ENCODE peak calls at places on chromosomes 7 and 10, in ten cellular contexts. One of them, this sample, is unnamed. For H3K4me1, the result is how much of the 10 kb centered on the place peaks cover.

GRCh38 chr10:109591631-109592030 is 331.7 kb downstream of the XPNPEP1 start:
- DNase-seq in HCT116: no peak
- DNase-seq in lower lobe of right lung: no peak
- DNase-seq in body of pancreas: no peak
- DNase-seq in A549: no peak
- DNase-seq in neuronal stem cell: no peak
- DNase-seq in adrenal gland: no peak
- DNase-seq in OCI-LY7: no peak
- DNase-seq in CD8-positive, alpha-beta memory T cell: no peak
- DNase-seq in fibroblast of lung: no peak
- DNase-seq in this sample: no peak

GRCh38 chr10:27369832-27370231 is 129.2 kb upstream of the ACBD5 start:
- DNase-seq in HCT116: no peak
- DNase-seq in OCI-LY7: peak
- DNase-seq in adrenal gland: no peak
- DNase-seq in neuronal stem cell: no peak
- DNase-seq in CD8-positive, alpha-beta memory T cell: no peak
- DNase-seq in A549: peak
- DNase-seq in lower lobe of right lung: no peak
- DNase-seq in fibroblast of lung: peak
- DNase-seq in body of pancreas: no peak
- DNase-seq in this sample: no peak

GRCh38 chr10:1549591-1550290 is 187.6 kb downstream of the ADARB2 start:
- DNase-seq in OCI-LY7: no peak
- DNase-seq in lower lobe of right lung: no peak
- DNase-seq in HCT116: no peak
- DNase-seq in A549: no peak
- DNase-seq in fibroblast of lung: no peak
- DNase-seq in CD8-positive, alpha-beta memory T cell: no peak
- DNase-seq in neuronal stem cell: no peak
- DNase-seq in adrenal gland: no peak
- DNase-seq in body of pancreas: no peak
- DNase-seq in this sample: no peak

GRCh38 chr7:13288516-13288915 is 601.1 kb downstream of the ARL4A start:
- DNase-seq in adrenal gland: no peak
- DNase-seq in HCT116: no peak
- DNase-seq in fibroblast of lung: peak
- DNase-seq in neuronal stem cell: no peak
- DNase-seq in body of pancreas: no peak
- DNase-seq in CD8-positive, alpha-beta memory T cell: no peak
- DNase-seq in lower lobe of right lung: no peak
- DNase-seq in A549: no peak
- DNase-seq in OCI-LY7: no peak
- DNase-seq in this sample: no peak

GRCh38 chr10:116158036-116158435 is 115.0 kb downstream of the GFRA1 start:
- DNase-seq in body of pancreas: no peak
- DNase-seq in A549: no peak
- DNase-seq in CD8-positive, alpha-beta memory T cell: no peak
- DNase-seq in fibroblast of lung: no peak
- DNase-seq in adrenal gland: no peak
- DNase-seq in lower lobe of right lung: no peak
- DNase-seq in neuronal stem cell: no peak
- DNase-seq in HCT116: no peak
- DNase-seq in OCI-LY7: no peak
- DNase-seq in this sample: no peak

GRCh38 chr7:158263110-158263963 is 324.3 kb downstream of the PTPRN2 start:
- DNase-seq in A549: no peak
- DNase-seq in neuronal stem cell: no peak
- DNase-seq in lower lobe of right lung: peak
- DNase-seq in CD8-positive, alpha-beta memory T cell: no peak
- DNase-seq in HCT116: no peak
- DNase-seq in adrenal gland: no peak
- DNase-seq in body of pancreas: no peak
- DNase-seq in fibroblast of lung: no peak
- DNase-seq in OCI-LY7: no peak
- DNase-seq in this sample: no peak

GRCh38 chr7:16636533-16637173 is 8.9 kb downstream of the ANKMY2 start:
- DNase-seq in CD8-positive, alpha-beta memory T cell: no peak
- DNase-seq in lower lobe of right lung: no peak
- DNase-seq in fibroblast of lung: peak
- DNase-seq in OCI-LY7: no peak
- DNase-seq in A549: no peak
- DNase-seq in adrenal gland: no peak
- DNase-seq in HCT116: no peak
- DNase-seq in body of pancreas: no peak
- DNase-seq in neuronal stem cell: no peak
- DNase-seq in this sample: no peak

GRCh38 chr10:104329754-104330153 is 8.5 kb downstream of the ITPRIP start:
- DNase-seq in body of pancreas: peak
- DNase-seq in neuronal stem cell: no peak
- DNase-seq in CD8-positive, alpha-beta memory T cell: no peak
- DNase-seq in HCT116: peak
- DNase-seq in OCI-LY7: no peak
- DNase-seq in lower lobe of right lung: no peak
- DNase-seq in A549: peak
- DNase-seq in adrenal gland: no peak
- DNase-seq in fibroblast of lung: peak
- DNase-seq in this sample: peak

GRCh38 chr7:101743241-101743994 is 74.0 kb upstream of the CUX1 start:
- DNase-seq in OCI-LY7: peak
- DNase-seq in lower lobe of right lung: peak
- DNase-seq in A549: peak
- DNase-seq in HCT116: no peak
- DNase-seq in adrenal gland: peak
- DNase-seq in neuronal stem cell: peak
- DNase-seq in body of pancreas: peak
- DNase-seq in CD8-positive, alpha-beta memory T cell: peak
- DNase-seq in fibroblast of lung: peak
- DNase-seq in this sample: peak

GRCh38 chr10:17782921-17783665 is 26.1 kb upstream of the MRC1 start:
- DNase-seq in fibroblast of lung: no peak
- DNase-seq in A549: peak
- DNase-seq in OCI-LY7: no peak
- DNase-seq in lower lobe of right lung: no peak
- DNase-seq in neuronal stem cell: no peak
- DNase-seq in CD8-positive, alpha-beta memory T cell: no peak
- DNase-seq in HCT116: no peak
- DNase-seq in body of pancreas: no peak
- DNase-seq in adrenal gland: peak
- DNase-seq in this sample: no peak

GRCh38 chr7:151249732-151250072 is 1.2 kb upstream of the SMARCD3 start:
- DNase-seq in body of pancreas: peak
- DNase-seq in CD8-positive, alpha-beta memory T cell: no peak
- DNase-seq in OCI-LY7: no peak
- DNase-seq in neuronal stem cell: peak
- DNase-seq in lower lobe of right lung: peak
- DNase-seq in adrenal gland: peak
- DNase-seq in HCT116: peak
- DNase-seq in fibroblast of lung: peak
- DNase-seq in A549: peak
- DNase-seq in this sample: peak

GRCh38 chr7:151251926-151252835 is 3.7 kb upstream of the SMARCD3 start:
- DNase-seq in fibroblast of lung: peak
- DNase-seq in OCI-LY7: no peak
- DNase-seq in CD8-positive, alpha-beta memory T cell: no peak
- DNase-seq in neuronal stem cell: peak
- DNase-seq in A549: peak
- DNase-seq in HCT116: no peak
- DNase-seq in adrenal gland: peak
- DNase-seq in lower lobe of right lung: peak
- DNase-seq in body of pancreas: peak
- DNase-seq in this sample: peak

GRCh38 chr7:151249034-151249731 is 689 bp upstream of the SMARCD3 start:
- DNase-seq in A549: peak
- DNase-seq in neuronal stem cell: peak
- DNase-seq in lower lobe of right lung: peak
- DNase-seq in HCT116: no peak
- DNase-seq in OCI-LY7: no peak
- DNase-seq in adrenal gland: peak
- DNase-seq in body of pancreas: peak
- DNase-seq in fibroblast of lung: peak
- DNase-seq in CD8-positive, alpha-beta memory T cell: peak
- DNase-seq in this sample: peak

GRCh38 chr7:151251328-151251925 is 2.9 kb upstream of the SMARCD3 start:
- DNase-seq in body of pancreas: no peak
- DNase-seq in neuronal stem cell: peak
- DNase-seq in CD8-positive, alpha-beta memory T cell: peak
- DNase-seq in lower lobe of right lung: peak
- DNase-seq in adrenal gland: peak
- DNase-seq in OCI-LY7: peak
- DNase-seq in fibroblast of lung: peak
- DNase-seq in HCT116: no peak
- DNase-seq in A549: peak
- DNase-seq in this sample: peak

GRCh38 chr7:151250181-151251095 is 1.9 kb upstream of the SMARCD3 start:
- DNase-seq in adrenal gland: peak
- DNase-seq in lower lobe of right lung: no peak
- DNase-seq in neuronal stem cell: no peak
- DNase-seq in HCT116: no peak
- DNase-seq in A549: no peak
- DNase-seq in OCI-LY7: no peak
- DNase-seq in CD8-positive, alpha-beta memory T cell: no peak
- DNase-seq in body of pancreas: no peak
- DNase-seq in fibroblast of lung: no peak
- DNase-seq in this sample: no peak
- H3K4me1 ChIP-seq in adrenal gland: half or more
- H3K4me1 ChIP-seq in lower lobe of right lung: half or more
- H3K4me1 ChIP-seq in neuronal stem cell: under half
- H3K4me1 ChIP-seq in HCT116: half or more
- H3K4me1 ChIP-seq in A549: under half
- H3K4me1 ChIP-seq in OCI-LY7: under half
- H3K4me1 ChIP-seq in CD8-positive, alpha-beta memory T cell: under half
- H3K4me1 ChIP-seq in body of pancreas: half or more
- H3K4me1 ChIP-seq in fibroblast of lung: under half
- H3K4me1 ChIP-seq in this sample: half or more

GRCh38 chr7:47449810-47450586 is 131.9 kb downstream of the TNS3 start:
- DNase-seq in A549: no peak
- DNase-seq in CD8-positive, alpha-beta memory T cell: no peak
- DNase-seq in HCT116: no peak
- DNase-seq in OCI-LY7: no peak
- DNase-seq in body of pancreas: no peak
- DNase-seq in fibroblast of lung: peak
- DNase-seq in neuronal stem cell: no peak
- DNase-seq in adrenal gland: no peak
- DNase-seq in lower lobe of right lung: no peak
- DNase-seq in this sample: peak
- H3K4me1 ChIP-seq in A549: half or more
- H3K4me1 ChIP-seq in CD8-positive, alpha-beta memory T cell: under half
- H3K4me1 ChIP-seq in HCT116: under half
- H3K4me1 ChIP-seq in OCI-LY7: under half
- H3K4me1 ChIP-seq in body of pancreas: half or more
- H3K4me1 ChIP-seq in fibroblast of lung: half or more
- H3K4me1 ChIP-seq in neuronal stem cell: under half
- H3K4me1 ChIP-seq in adrenal gland: half or more
- H3K4me1 ChIP-seq in lower lobe of right lung: half or more
- H3K4me1 ChIP-seq in this sample: under half

GRCh38 chr7:999149-999883 is 16.3 kb downstream of the CYP2W1 start:
- DNase-seq in fibroblast of lung: peak
- DNase-seq in HCT116: no peak
- DNase-seq in OCI-LY7: no peak
- DNase-seq in CD8-positive, alpha-beta memory T cell: no peak
- DNase-seq in lower lobe of right lung: no peak
- DNase-seq in body of pancreas: no peak
- DNase-seq in neuronal stem cell: no peak
- DNase-seq in adrenal gland: no peak
- DNase-seq in A549: no peak
- DNase-seq in this sample: no peak

GRCh38 chr7:1000594-1000935 is 17.6 kb downstream of the CYP2W1 start:
- DNase-seq in adrenal gland: no peak
- DNase-seq in A549: no peak
- DNase-seq in neuronal stem cell: no peak
- DNase-seq in OCI-LY7: no peak
- DNase-seq in lower lobe of right lung: no peak
- DNase-seq in body of pancreas: no peak
- DNase-seq in fibroblast of lung: no peak
- DNase-seq in HCT116: no peak
- DNase-seq in CD8-positive, alpha-beta memory T cell: no peak
- DNase-seq in this sample: no peak

GRCh38 chr7:996089-996872 is 13.3 kb downstream of the CYP2W1 start:
- DNase-seq in CD8-positive, alpha-beta memory T cell: no peak
- DNase-seq in A549: no peak
- DNase-seq in HCT116: no peak
- DNase-seq in fibroblast of lung: no peak
- DNase-seq in lower lobe of right lung: no peak
- DNase-seq in body of pancreas: no peak
- DNase-seq in adrenal gland: no peak
- DNase-seq in OCI-LY7: no peak
- DNase-seq in neuronal stem cell: no peak
- DNase-seq in this sample: no peak

GRCh38 chr7:997404-998395 is 14.7 kb downstream of the CYP2W1 start:
- DNase-seq in lower lobe of right lung: no peak
- DNase-seq in body of pancreas: no peak
- DNase-seq in fibroblast of lung: no peak
- DNase-seq in OCI-LY7: no peak
- DNase-seq in neuronal stem cell: no peak
- DNase-seq in HCT116: no peak
- DNase-seq in CD8-positive, alpha-beta memory T cell: no peak
- DNase-seq in A549: peak
- DNase-seq in adrenal gland: no peak
- DNase-seq in this sample: no peak

DNA sequence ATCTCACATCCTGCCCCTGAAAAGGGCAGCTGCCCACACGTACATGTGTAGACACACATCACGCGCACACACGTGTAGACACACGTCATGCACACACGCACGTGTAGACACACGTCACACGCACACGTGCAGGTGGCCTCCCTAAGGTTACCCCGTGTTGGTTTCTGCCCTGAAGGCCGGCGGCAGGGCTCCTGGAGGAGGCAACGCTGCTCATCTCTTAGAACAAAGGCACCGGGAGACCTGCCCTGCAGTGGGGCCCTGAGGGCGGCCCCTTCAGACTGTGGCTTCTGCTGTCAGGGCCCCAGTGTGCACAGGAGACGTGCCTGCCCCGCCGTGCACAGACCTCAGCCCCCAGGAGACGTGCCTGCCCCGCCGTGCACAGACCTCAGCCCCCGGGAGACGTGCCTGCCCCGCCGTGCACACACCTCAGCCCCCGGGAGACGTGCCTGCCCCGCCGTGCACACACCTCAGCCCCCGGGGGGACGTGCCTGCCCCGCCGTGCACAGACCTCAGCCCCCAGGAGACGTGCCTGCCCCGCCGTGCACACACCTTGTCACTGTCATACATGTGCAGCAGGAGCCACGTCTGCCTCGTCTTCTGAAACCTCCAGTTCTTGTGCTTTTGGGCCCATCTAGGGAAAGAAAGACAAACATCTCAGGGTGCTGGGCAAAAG is 17.1 kb downstream of the CYP2W1 start:
- DNase-seq in HCT116: no peak
- DNase-seq in adrenal gland: no peak
- DNase-seq in CD8-positive, alpha-beta memory T cell: no peak
- DNase-seq in A549: no peak
- DNase-seq in OCI-LY7: no peak
- DNase-seq in body of pancreas: no peak
- DNase-seq in neuronal stem cell: no peak
- DNase-seq in fibroblast of lung: no peak
- DNase-seq in lower lobe of right lung: no peak
- DNase-seq in this sample: no peak
- H3K4me1 ChIP-seq in HCT116: under half
- H3K4me1 ChIP-seq in adrenal gland: under half
- H3K4me1 ChIP-seq in CD8-positive, alpha-beta memory T cell: under half
- H3K4me1 ChIP-seq in A549: under half
- H3K4me1 ChIP-seq in OCI-LY7: under half
- H3K4me1 ChIP-seq in body of pancreas: under half
- H3K4me1 ChIP-seq in neuronal stem cell: under half
- H3K4me1 ChIP-seq in fibroblast of lung: under half
- H3K4me1 ChIP-seq in lower lobe of right lung: under half
- H3K4me1 ChIP-seq in this sample: under half

GRCh38 chr7:42218248-42218647 is 18.8 kb downstream of the GLI3 start:
- DNase-seq in lower lobe of right lung: no peak
- DNase-seq in adrenal gland: no peak
- DNase-seq in HCT116: no peak
- DNase-seq in fibroblast of lung: no peak
- DNase-seq in neuronal stem cell: no peak
- DNase-seq in A549: no peak
- DNase-seq in body of pancreas: no peak
- DNase-seq in OCI-LY7: no peak
- DNase-seq in CD8-positive, alpha-beta memory T cell: no peak
- DNase-seq in this sample: no peak
- H3K4me1 ChIP-seq in lower lobe of right lung: under half
- H3K4me1 ChIP-seq in adrenal gland: under half
- H3K4me1 ChIP-seq in HCT116: under half
- H3K4me1 ChIP-seq in fibroblast of lung: under half
- H3K4me1 ChIP-seq in neuronal stem cell: under half
- H3K4me1 ChIP-seq in A549: under half
- H3K4me1 ChIP-seq in body of pancreas: under half
- H3K4me1 ChIP-seq in OCI-LY7: under half
- H3K4me1 ChIP-seq in CD8-positive, alpha-beta memory T cell: under half
- H3K4me1 ChIP-seq in this sample: under half

This sample was measured in tibial artery.